ENCODE peak calls at places on chromosomes 6 and 20, in six cellular contexts. M, U, V, J, D and R are unnamed samples. For H3K4me1, the result is how much of the 10 kb centered on the place peaks cover.

GRCh38 chr6:170347091-170347490 is 40.5 kb downstream of the FAM120B start:
- DNase-seq in J (no peak), D (no peak), U (no peak), M (no peak), V (no peak), R (no peak)

GRCh38 chr20:53190225-53190624 is 218.1 kb downstream of the TSHZ2 start:
- DNase-seq in U (no peak), J (no peak), M (no peak), D (no peak), V (no peak), R (no peak)

GRCh38 chr20:11337361-11338130 is 580.1 kb upstream of the BTBD3 start:
- DNase-seq in M (no peak), U (no peak), J (no peak), D (no peak), V (no peak), R (no peak)

GRCh38 chr6:158213925-158214674 is 46.0 kb downstream of the GTF2H5 start:
- DNase-seq in M (peak), U (no peak), D (peak), J (peak), V (peak), R (peak)

GRCh38 chr6:166815629-166816028 is 140.7 kb downstream of the RNASET2 start:
- DNase-seq in J (peak), M (no peak), D (no peak), U (no peak), V (no peak), R (no peak)

GRCh38 chr6:102022803-102023202 is 629.3 kb downstream of the GRIK2 start:
- DNase-seq in J (no peak), M (no peak), V (no peak), D (no peak), U (no peak), R (no peak)

GRCh38 chr20:51528263-51529026 is 14.1 kb downstream of the NFATC2 start:
- DNase-seq in M (no peak), D (no peak), U (no peak), J (no peak), V (no peak), R (no peak)

GRCh38 chr6:45613678-45614077 is 235.9 kb upstream of the SUPT3H start:
- DNase-seq in U (no peak), J (no peak), D (no peak), M (peak), V (no peak), R (peak)

GRCh38 chr6:131083687-131084086 is 20.6 kb upstream of the EPB41L2 start:
- DNase-seq in M (no peak), U (no peak), D (no peak), V (no peak), J (no peak), R (no peak)

GRCh38 chr20:2701671-2702081 is 9.1 kb downstream of the EBF4 start:
- DNase-seq in V (no peak), U (no peak), M (peak), J (no peak), D (no peak), R (no peak)

GRCh38 chr6:101770116-101770515 is 376.6 kb downstream of the GRIK2 start:
- DNase-seq in M (no peak), D (no peak), J (no peak), V (no peak), U (no peak), R (no peak)

GRCh38 chr6:113842165-113842564 is 15.0 kb upstream of the MARCKS start:
- DNase-seq in V (no peak), J (no peak), U (no peak), M (peak), D (no peak), R (no peak)

GRCh38 chr6:169411722-169412121 is 158.1 kb upstream of the THBS2 start:
- DNase-seq in M (no peak), U (no peak), V (no peak), J (no peak), D (no peak), R (no peak)

GRCh38 chr20:63955281-63955845 is 853 bp downstream of the UCKL1 start:
- DNase-seq in J (peak), D (no peak), M (peak), V (no peak), U (no peak), R (peak)

GRCh38 chr6:130693944-130694343 is 133.3 kb upstream of the SMLR1 start:
- DNase-seq in V (no peak), J (no peak), U (no peak), D (no peak), M (no peak), R (no peak)

GRCh38 chr6:164417537-164417936 is 891.9 kb downstream of the C6orf118 start:
- DNase-seq in D (no peak), J (no peak), U (no peak), M (no peak), V (no peak), R (no peak)

GRCh38 chr6:12068899-12069557 is 56.9 kb downstream of the HIVEP1 start:
- DNase-seq in U (no peak), J (no peak), D (no peak), V (no peak), M (no peak), R (no peak)

GRCh38 chr6:142756215-142756630 is 188.8 kb downstream of the HIVEP2 start:
- DNase-seq in U (no peak), V (no peak), D (no peak), M (peak), J (peak), R (no peak)

GRCh38 chr6:130708338-130708737 is 118.9 kb upstream of the SMLR1 start:
- DNase-seq in M (peak), U (no peak), D (no peak), V (no peak), J (no peak), R (no peak)

GRCh38 chr6:3751019-3751729 is at the start of gene PXDC1:
- DNase-seq in D (no peak), M (peak), V (peak), U (no peak), J (peak), R (no peak)
- H3K4me1 ChIP-seq in D (half or more), M (under half), V (under half), U (under half), J (under half), R (under half)

GRCh38 chr6:160355001-160355400 is 6.8 kb downstream of the SLC22A3 start:
- DNase-seq in J (no peak), U (no peak), V (no peak), D (no peak), M (no peak), R (no peak)
- H3K4me1 ChIP-seq in J (under half), U (under half), V (under half), D (under half), M (under half), R (under half)

GRCh38 chr6:1579096-1579495 is 30.6 kb upstream of the FOXC1 start:
- DNase-seq in J (no peak), D (no peak), V (no peak), M (no peak), U (no peak), R (no peak)
- H3K4me1 ChIP-seq in J (under half), D (under half), V (under half), M (under half), U (under half), R (under half)

GRCh38 chr20:47546184-47547033 is 44.7 kb downstream of the NCOA3 start:
- DNase-seq in M (peak), J (no peak), U (no peak), D (no peak), V (no peak), R (no peak)
- H3K4me1 ChIP-seq in M (under half), J (under half), U (under half), D (under half), V (under half), R (under half)

DNA sequence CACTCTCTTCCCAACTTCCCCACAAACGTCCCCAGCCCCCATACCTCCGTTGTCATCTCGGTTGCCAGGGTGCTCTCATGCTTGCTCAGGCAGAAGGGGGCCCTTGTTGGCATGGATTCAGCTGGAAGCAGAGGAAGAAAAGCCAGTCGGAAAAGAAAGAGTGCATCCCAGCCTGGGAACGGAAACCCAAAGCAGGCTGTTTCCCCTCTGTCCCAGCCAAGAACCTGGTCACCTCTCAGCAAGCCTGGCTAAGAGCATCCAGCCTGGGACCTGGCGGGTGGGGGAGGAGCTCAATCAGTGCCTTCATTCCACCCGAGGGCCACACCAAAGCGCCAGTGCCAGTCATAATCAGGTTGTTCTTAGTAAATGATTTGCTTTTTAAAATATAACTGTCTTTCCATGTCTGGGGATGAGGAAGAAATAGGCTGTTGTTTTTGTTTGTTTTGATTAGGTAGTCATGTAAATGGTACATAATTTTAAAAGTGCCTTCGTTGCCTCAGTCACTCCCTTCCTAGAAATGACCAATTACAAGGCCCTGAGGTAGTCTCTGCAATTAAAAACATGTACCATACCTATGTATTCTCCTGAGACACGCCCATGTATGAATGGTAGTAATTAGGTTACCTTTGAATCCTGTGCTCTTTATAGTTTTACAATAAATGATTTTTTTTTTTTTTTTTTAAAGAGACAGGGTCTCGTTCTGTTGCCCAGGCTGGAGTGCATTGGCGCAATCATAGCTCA is 21.1 kb downstream of the CHMP4B start:
- DNase-seq in J (no peak), D (no peak), M (no peak), U (no peak), V (peak), R (peak)
- H3K4me1 ChIP-seq in J (under half), D (half or more), M (under half), U (under half), V (half or more), R (half or more)

GRCh38 chr6:111720931-111721496 is 115.3 kb upstream of the TRAF3IP2 start:
- DNase-seq in J (no peak), U (no peak), V (no peak), M (no peak), D (no peak), R (no peak)
- H3K4me1 ChIP-seq in J (under half), U (under half), V (under half), M (under half), D (under half), R (under half)